ENCODE peak calls at places on chromosomes 12 and 14, in seven cellular contexts. C is T1000; W is CD8-positive, alpha-beta memory T cell; T is HTR-8/SVneo; J is NCI-H774; N is NCI-H1436 treated with DMSO at 0.1 percent for 48 hours; M is HT1080. V is an unnamed sample.

GRCh38 chr14:91996951-91997371 is 42.9 kb downstream of the TRIP11 start:
- DNase-seq in C (no peak), W (no peak), T (peak; percentile 30), M (peak; percentile 49), N (peak; percentile 77), J (peak; percentile 50), V (no peak)

GRCh38 chr14:104895786-104896642 is 28.7 kb upstream of the PLD4 start:
- DNase-seq in J (peak; percentile 82), M (no peak), C (no peak), N (peak; percentile 5), T (no peak), W (no peak), V (no peak)

GRCh38 chr14:76942288-76942778 is 86.2 kb downstream of the IRF2BPL start:
- DNase-seq in W (no peak), J (no peak), N (no peak), C (no peak), T (no peak), M (no peak), V (no peak)

GRCh38 chr12:43029971-43030370 is 440.4 kb upstream of the PRICKLE1 start:
- DNase-seq in C (no peak), M (peak; percentile 5), W (no peak), T (no peak), J (no peak), N (no peak), V (no peak)

GRCh38 chr12:131105736-131106356 is 152.1 kb downstream of the ADGRD1 start:
- DNase-seq in N (no peak), W (peak; percentile 38), C (no peak), T (no peak), M (no peak), J (no peak), V (no peak)

GRCh38 chr14:59303216-59303615 is 114.7 kb downstream of the DAAM1 start:
- DNase-seq in J (no peak), N (no peak), W (no peak), C (peak; percentile 74), M (peak; percentile 18), T (peak; percentile 48), V (no peak)

GRCh38 chr14:39025810-39026627 is 77.0 kb downstream of the SEC23A start:
- DNase-seq in T (no peak), J (no peak), N (no peak), M (no peak), W (no peak), C (no peak), V (no peak)

GRCh38 chr12:110349521-110350151 is 53.9 kb downstream of the ANAPC7 start:
- DNase-seq in T (no peak), M (no peak), J (no peak), C (no peak), N (no peak), W (no peak), V (no peak)

GRCh38 chr12:49200882-49201594 is 12.2 kb upstream of the TUBA1A start:
- DNase-seq in W (no peak), M (peak; percentile 83), C (no peak), J (peak; percentile 88), T (peak; percentile 51), N (peak; percentile 93), V (no peak)

GRCh38 chr12:67043771-67044170 is 225.4 kb upstream of the CAND1 start:
- DNase-seq in T (no peak), N (no peak), J (no peak), W (no peak), M (no peak), C (no peak), V (no peak)

GRCh38 chr12:48189331-48190125 is 6.1 kb downstream of the CCDC184 start:
- DNase-seq in W (peak; percentile 52), J (peak; percentile 56), N (no peak), C (peak; percentile 68), T (peak; percentile 63), M (peak; percentile 61), V (peak; percentile 44)

GRCh38 chr14:65297744-65298143 is 114.8 kb upstream of the FUT8 start:
- DNase-seq in C (no peak), N (no peak), T (no peak), J (peak; percentile 41), M (no peak), W (no peak), V (no peak)

GRCh38 chr12:131917711-131918306 is 11.3 kb upstream of the PUS1 start:
- DNase-seq in T (no peak), J (no peak), C (no peak), N (no peak), M (no peak), W (no peak), V (no peak)

GRCh38 chr12:92721130-92721529 is 18.3 kb downstream of the PLEKHG7 start:
- DNase-seq in C (no peak), T (no peak), N (no peak), W (no peak), M (no peak), J (no peak), V (no peak)

GRCh38 chr14:71116206-71117122 is 209.2 kb downstream of the PCNX1 start:
- DNase-seq in T (no peak), W (no peak), N (no peak), M (no peak), C (no peak), J (no peak), V (no peak)